ENCODE peak calls at places on chromosome 15, in nine cellular contexts. One of them, this sample, is unnamed.

GRCh38 chr15:100918690-100919480 is at the start of gene LRRK1:
- DNase-seq in A549: peak; percentile 52
- DNase-seq in vagina: peak; percentile 81
- DNase-seq in right lobe of liver: peak; percentile 62
- DNase-seq in stomach: no peak
- DNase-seq in body of pancreas: peak; percentile 46
- DNase-seq in breast epithelium: no peak
- DNase-seq in tibial nerve: no peak
- DNase-seq in IMR-90: peak; percentile 40
- DNase-seq in this sample: peak; percentile 53

GRCh38 chr15:53193149-53193548 is 403.0 kb upstream of the ONECUT1 start:
- DNase-seq in A549: no peak
- DNase-seq in IMR-90: no peak
- DNase-seq in right lobe of liver: no peak
- DNase-seq in body of pancreas: no peak
- DNase-seq in breast epithelium: no peak
- DNase-seq in vagina: no peak
- DNase-seq in tibial nerve: no peak
- DNase-seq in stomach: no peak
- DNase-seq in this sample: no peak

GRCh38 chr15:69612112-69612511 is 159.5 kb downstream of the RPLP1 start:
- DNase-seq in right lobe of liver: no peak
- DNase-seq in stomach: no peak
- DNase-seq in body of pancreas: no peak
- DNase-seq in breast epithelium: no peak
- DNase-seq in IMR-90: no peak
- DNase-seq in tibial nerve: no peak
- DNase-seq in vagina: no peak
- DNase-seq in A549: no peak
- DNase-seq in this sample: peak; percentile 31

GRCh38 chr15:40286061-40286532 is 3.2 kb upstream of the ANKRD63 start:
- DNase-seq in breast epithelium: no peak
- DNase-seq in IMR-90: no peak
- DNase-seq in body of pancreas: no peak
- DNase-seq in A549: no peak
- DNase-seq in stomach: no peak
- DNase-seq in vagina: no peak
- DNase-seq in tibial nerve: no peak
- DNase-seq in right lobe of liver: no peak
- DNase-seq in this sample: no peak

GRCh38 chr15:62035256-62035908 is 24.9 kb downstream of the VPS13C start:
- DNase-seq in breast epithelium: no peak
- DNase-seq in vagina: no peak
- DNase-seq in stomach: no peak
- DNase-seq in tibial nerve: no peak
- DNase-seq in IMR-90: peak; percentile 75
- DNase-seq in A549: no peak
- DNase-seq in body of pancreas: no peak
- DNase-seq in right lobe of liver: no peak
- DNase-seq in this sample: no peak

GRCh38 chr15:79632457-79632856 is 200.3 kb downstream of the MINAR1 start:
- DNase-seq in stomach: no peak
- DNase-seq in right lobe of liver: no peak
- DNase-seq in vagina: no peak
- DNase-seq in A549: no peak
- DNase-seq in breast epithelium: no peak
- DNase-seq in IMR-90: no peak
- DNase-seq in body of pancreas: no peak
- DNase-seq in tibial nerve: no peak
- DNase-seq in this sample: no peak

GRCh38 chr15:69081310-69082004 is 67.0 kb downstream of the NOX5 start:
- DNase-seq in breast epithelium: no peak
- DNase-seq in right lobe of liver: no peak
- DNase-seq in body of pancreas: peak; percentile 54
- DNase-seq in A549: no peak
- DNase-seq in tibial nerve: peak; percentile 30
- DNase-seq in vagina: no peak
- DNase-seq in stomach: no peak
- DNase-seq in IMR-90: peak; percentile 40
- DNase-seq in this sample: no peak

GRCh38 chr15:75452968-75453702 is 1.6 kb upstream of the SIN3A start:
- DNase-seq in vagina: peak; percentile 92
- DNase-seq in breast epithelium: peak; percentile 55
- DNase-seq in right lobe of liver: peak; percentile 70
- DNase-seq in tibial nerve: peak; percentile 21
- DNase-seq in body of pancreas: peak; percentile 46
- DNase-seq in stomach: peak; percentile 38
- DNase-seq in A549: peak; percentile 25
- DNase-seq in IMR-90: no peak
- DNase-seq in this sample: peak; percentile 65

GRCh38 chr15:65286069-65286703 is 497 bp downstream of the PARP16 start:
- DNase-seq in body of pancreas: peak; percentile 44
- DNase-seq in vagina: no peak
- DNase-seq in stomach: peak; percentile 51
- DNase-seq in right lobe of liver: peak; percentile 89
- DNase-seq in IMR-90: no peak
- DNase-seq in breast epithelium: no peak
- DNase-seq in tibial nerve: no peak
- DNase-seq in A549: no peak
- DNase-seq in this sample: peak; percentile 84

GRCh38 chr15:68684476-68684875 is 105.7 kb downstream of the CORO2B start:
- DNase-seq in right lobe of liver: no peak
- DNase-seq in stomach: no peak
- DNase-seq in IMR-90: no peak
- DNase-seq in body of pancreas: no peak
- DNase-seq in A549: no peak
- DNase-seq in vagina: no peak
- DNase-seq in tibial nerve: no peak
- DNase-seq in breast epithelium: no peak
- DNase-seq in this sample: no peak

GRCh38 chr15:25743160-25743908 is 119.8 kb downstream of the ATP10A start:
- DNase-seq in vagina: peak; percentile 60
- DNase-seq in right lobe of liver: no peak
- DNase-seq in tibial nerve: no peak
- DNase-seq in breast epithelium: no peak
- DNase-seq in stomach: no peak
- DNase-seq in A549: no peak
- DNase-seq in IMR-90: peak; percentile 8
- DNase-seq in body of pancreas: no peak
- DNase-seq in this sample: no peak

GRCh38 chr15:31597466-31597865 is 270.8 kb downstream of the KLF13 start:
- DNase-seq in stomach: no peak
- DNase-seq in right lobe of liver: no peak
- DNase-seq in body of pancreas: no peak
- DNase-seq in IMR-90: no peak
- DNase-seq in breast epithelium: no peak
- DNase-seq in A549: no peak
- DNase-seq in vagina: no peak
- DNase-seq in tibial nerve: no peak
- DNase-seq in this sample: no peak

GRCh38 chr15:54131410-54131809 is 153.2 kb downstream of the UNC13C start:
- DNase-seq in right lobe of liver: no peak
- DNase-seq in breast epithelium: no peak
- DNase-seq in tibial nerve: no peak
- DNase-seq in IMR-90: peak; percentile 73
- DNase-seq in A549: no peak
- DNase-seq in stomach: no peak
- DNase-seq in vagina: no peak
- DNase-seq in body of pancreas: no peak
- DNase-seq in this sample: no peak

GRCh38 chr15:51848811-51849210 is 19.4 kb downstream of the TMOD3 start:
- DNase-seq in vagina: no peak
- DNase-seq in A549: no peak
- DNase-seq in body of pancreas: no peak
- DNase-seq in tibial nerve: no peak
- DNase-seq in breast epithelium: no peak
- DNase-seq in right lobe of liver: no peak
- DNase-seq in stomach: no peak
- DNase-seq in IMR-90: no peak
- DNase-seq in this sample: no peak

GRCh38 chr15:51849866-51850265 is 20.4 kb downstream of the TMOD3 start:
- DNase-seq in right lobe of liver: no peak
- DNase-seq in breast epithelium: no peak
- DNase-seq in stomach: no peak
- DNase-seq in tibial nerve: no peak
- DNase-seq in A549: no peak
- DNase-seq in IMR-90: no peak
- DNase-seq in vagina: no peak
- DNase-seq in body of pancreas: no peak
- DNase-seq in this sample: no peak

GRCh38 chr15:51856714-51857380 is 27.4 kb downstream of the TMOD3 start:
- DNase-seq in vagina: no peak
- DNase-seq in tibial nerve: no peak
- DNase-seq in body of pancreas: no peak
- DNase-seq in A549: no peak
- DNase-seq in IMR-90: peak; percentile 21
- DNase-seq in right lobe of liver: no peak
- DNase-seq in stomach: no peak
- DNase-seq in breast epithelium: no peak
- DNase-seq in this sample: no peak

GRCh38 chr15:51853987-51854386 is 24.5 kb downstream of the TMOD3 start:
- DNase-seq in vagina: no peak
- DNase-seq in stomach: no peak
- DNase-seq in body of pancreas: no peak
- DNase-seq in breast epithelium: no peak
- DNase-seq in A549: no peak
- DNase-seq in right lobe of liver: no peak
- DNase-seq in IMR-90: peak; percentile 48
- DNase-seq in tibial nerve: no peak
- DNase-seq in this sample: no peak
- TF ChIP-seq POLR2A in vagina: no peak
- TF ChIP-seq POLR2A in stomach: no peak
- TF ChIP-seq POLR2A in body of pancreas: no peak
- TF ChIP-seq POLR2A in breast epithelium: no peak
- TF ChIP-seq POLR2A in A549: no peak
- TF ChIP-seq POLR2A in right lobe of liver: no peak
- TF ChIP-seq POLR2A in IMR-90: no peak
- TF ChIP-seq POLR2A in tibial nerve: no peak
- TF ChIP-seq POLR2A in this sample: no peak

GRCh38 chr15:90019611-90020010 is 18.5 kb downstream of the ZNF710 start:
- DNase-seq in right lobe of liver: no peak
- DNase-seq in IMR-90: no peak
- DNase-seq in vagina: peak; percentile 27
- DNase-seq in tibial nerve: no peak
- DNase-seq in body of pancreas: no peak
- DNase-seq in A549: no peak
- DNase-seq in stomach: no peak
- DNase-seq in breast epithelium: no peak
- DNase-seq in this sample: peak; percentile 45

GRCh38 chr15:90018216-90018831 is 17.2 kb downstream of the ZNF710 start:
- DNase-seq in right lobe of liver: no peak
- DNase-seq in vagina: peak; percentile 44
- DNase-seq in stomach: no peak
- DNase-seq in tibial nerve: no peak
- DNase-seq in body of pancreas: no peak
- DNase-seq in A549: no peak
- DNase-seq in breast epithelium: no peak
- DNase-seq in IMR-90: no peak
- DNase-seq in this sample: no peak

GRCh38 chr15:90021108-90021507 is 20.0 kb downstream of the ZNF710 start:
- DNase-seq in body of pancreas: no peak
- DNase-seq in right lobe of liver: no peak
- DNase-seq in vagina: no peak
- DNase-seq in A549: no peak
- DNase-seq in stomach: no peak
- DNase-seq in IMR-90: no peak
- DNase-seq in tibial nerve: no peak
- DNase-seq in breast epithelium: no peak
- DNase-seq in this sample: no peak

GRCh38 chr15:90022345-90022744 is 21.2 kb downstream of the ZNF710 start:
- DNase-seq in vagina: no peak
- DNase-seq in IMR-90: no peak
- DNase-seq in breast epithelium: no peak
- DNase-seq in stomach: no peak
- DNase-seq in tibial nerve: no peak
- DNase-seq in A549: no peak
- DNase-seq in right lobe of liver: no peak
- DNase-seq in body of pancreas: no peak
- DNase-seq in this sample: peak; percentile 12

GRCh38 chr15:90020041-90020735 is 19.1 kb downstream of the ZNF710 start:
- DNase-seq in vagina: no peak
- DNase-seq in right lobe of liver: peak; percentile 71
- DNase-seq in stomach: no peak
- DNase-seq in IMR-90: no peak
- DNase-seq in tibial nerve: no peak
- DNase-seq in body of pancreas: peak; percentile 58
- DNase-seq in A549: no peak
- DNase-seq in breast epithelium: no peak
- DNase-seq in this sample: no peak
- H3K27ac ChIP-seq in vagina: no peak overlapping the region
- H3K27ac ChIP-seq in right lobe of liver: peak overlapping the region; percentile 72
- H3K27ac ChIP-seq in stomach: peak overlapping the region; percentile 42
- H3K27ac ChIP-seq in IMR-90: no peak overlapping the region
- H3K27ac ChIP-seq in tibial nerve: no peak overlapping the region
- H3K27ac ChIP-seq in body of pancreas: peak overlapping the region; percentile 71
- H3K27ac ChIP-seq in A549: no peak overlapping the region
- H3K27ac ChIP-seq in breast epithelium: no peak overlapping the region
- H3K27ac ChIP-seq in this sample: peak overlapping the region; percentile 57

DNA sequence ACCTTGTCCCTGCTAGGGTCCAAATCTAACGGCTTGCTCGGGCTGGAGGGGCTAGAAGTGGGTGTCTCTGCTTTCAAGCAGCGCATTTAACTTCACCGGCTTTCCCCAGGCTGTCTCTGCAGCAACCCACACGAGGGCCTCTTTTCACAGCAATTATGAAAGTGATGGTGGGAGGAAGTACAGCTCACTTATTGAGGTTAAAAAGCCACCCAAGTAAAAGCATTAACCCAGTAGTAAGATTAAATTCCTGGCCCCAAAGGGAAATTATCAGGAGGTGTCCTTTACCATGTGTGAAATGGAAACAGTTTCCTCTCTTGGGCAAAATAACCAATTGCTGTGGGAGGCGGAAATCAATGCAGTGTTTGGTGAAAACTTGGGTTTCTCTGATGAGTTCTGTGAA is 41.1 kb downstream of the NGRN start:
- DNase-seq in stomach: no peak
- DNase-seq in IMR-90: no peak
- DNase-seq in right lobe of liver: no peak
- DNase-seq in A549: no peak
- DNase-seq in body of pancreas: no peak
- DNase-seq in breast epithelium: no peak
- DNase-seq in vagina: no peak
- DNase-seq in tibial nerve: no peak
- DNase-seq in this sample: no peak
- TF ChIP-seq POLR2A in stomach: no peak
- TF ChIP-seq POLR2A in IMR-90: no peak
- TF ChIP-seq POLR2A in right lobe of liver: no peak
- TF ChIP-seq POLR2A in A549: no peak
- TF ChIP-seq POLR2A in body of pancreas: no peak
- TF ChIP-seq POLR2A in breast epithelium: no peak
- TF ChIP-seq POLR2A in vagina: no peak
- TF ChIP-seq POLR2A in tibial nerve: no peak
- TF ChIP-seq POLR2A in this sample: no peak

GRCh38 chr15:80684697-80685096 is 10.4 kb upstream of the ABHD17C start:
- DNase-seq in body of pancreas: no peak
- DNase-seq in A549: no peak
- DNase-seq in vagina: no peak
- DNase-seq in breast epithelium: no peak
- DNase-seq in tibial nerve: no peak
- DNase-seq in IMR-90: no peak
- DNase-seq in stomach: no peak
- DNase-seq in right lobe of liver: no peak
- DNase-seq in this sample: no peak
- H3K27ac ChIP-seq in body of pancreas: no peak overlapping the region
- H3K27ac ChIP-seq in A549: no peak overlapping the region
- H3K27ac ChIP-seq in vagina: no peak overlapping the region
- H3K27ac ChIP-seq in breast epithelium: no peak overlapping the region
- H3K27ac ChIP-seq in tibial nerve: no peak overlapping the region
- H3K27ac ChIP-seq in IMR-90: no peak overlapping the region
- H3K27ac ChIP-seq in stomach: no peak overlapping the region
- H3K27ac ChIP-seq in right lobe of liver: no peak overlapping the region
- H3K27ac ChIP-seq in this sample: peak overlapping the region; percentile 85